ENCODE peak calls at places on chromosome 9, in four cellular contexts. A is HCT116, Q is HepG2, Y is K562. V is an unnamed sample.

GRCh38 chr9:98642661-98643312 is 65.9 kb downstream of the GABBR2 start:
- DNase-seq in A (no peak), Q (no peak), Y (no peak), V (no peak)

GRCh38 chr9:106960238-106960637 is 97.3 kb downstream of the ZNF462 start:
- DNase-seq in A (no peak), Q (no peak), Y (no peak), V (no peak)

GRCh38 chr9:112669326-112669725 is 48.6 kb downstream of the INIP start:
- DNase-seq in A (no peak), Q (no peak), Y (no peak), V (no peak)

GRCh38 chr9:36450110-36450732 is 50.2 kb upstream of the RNF38 start:
- DNase-seq in A (peak), Q (peak), Y (peak), V (no peak)

GRCh38 chr9:110994771-110995241 is 43.5 kb downstream of the LPAR1 start:
- DNase-seq in A (no peak), Q (no peak), Y (no peak), V (no peak)

GRCh38 chr9:19940808-19941207 is 152.0 kb upstream of the SLC24A2 start:
- DNase-seq in A (no peak), Q (no peak), Y (no peak), V (no peak)

GRCh38 chr9:82020341-82020740 is 31.8 kb downstream of the SPATA31D1 start:
- DNase-seq in A (no peak), Q (no peak), Y (no peak), V (no peak)

GRCh38 chr9:83473488-83473971 is 64.7 kb downstream of the FRMD3 start:
- DNase-seq in A (no peak), Q (no peak), Y (no peak), V (peak)

GRCh38 chr9:69176446-69177135 is 2.5 kb downstream of the TJP2 start:
- DNase-seq in A (no peak), Q (no peak), Y (no peak), V (no peak)

GRCh38 chr9:81303658-81304057 is 385.7 kb downstream of the TLE1 start:
- DNase-seq in A (no peak), Q (no peak), Y (no peak), V (no peak)

GRCh38 chr9:124776952-124777645 is at the start of gene OLFML2A:
- DNase-seq in A (no peak), Q (no peak), Y (peak), V (no peak)

GRCh38 chr9:82670000-82670399 is 392.9 kb downstream of the RASEF start:
- DNase-seq in A (no peak), Q (no peak), Y (no peak), V (no peak)

GRCh38 chr9:87850405-87850804 is 32.3 kb upstream of the SPATA31E1 start:
- DNase-seq in A (no peak), Q (no peak), Y (no peak), V (no peak)

GRCh38 chr9:98146101-98146991 is 27.3 kb upstream of the TRIM14 start:
- DNase-seq in A (no peak), Q (peak), Y (no peak), V (peak)

GRCh38 chr9:98790601-98791146 is 5.7 kb downstream of the ANKS6 start:
- DNase-seq in A (no peak), Q (no peak), Y (no peak), V (no peak)

GRCh38 chr9:83642784-83643183 is 19.8 kb downstream of the IDNK start:
- DNase-seq in A (no peak), Q (no peak), Y (no peak), V (no peak)

GRCh38 chr9:76891874-76892273 is 14.0 kb downstream of the PRUNE2 start:
- DNase-seq in A (no peak), Q (no peak), Y (no peak), V (no peak)

GRCh38 chr9:134243778-134244467 is 79.6 kb upstream of the RNU6ATAC start:
- DNase-seq in A (no peak), Q (no peak), Y (no peak), V (peak)

GRCh38 chr9:135343733-135344522 is 135.7 kb upstream of the PPP1R26 start:
- DNase-seq in A (peak), Q (peak), Y (peak), V (no peak)

GRCh38 chr9:25224309-25224708 is 453.9 kb downstream of the TUSC1 start:
- DNase-seq in A (no peak), Q (no peak), Y (no peak), V (no peak)

GRCh38 chr9:88339322-88339721 is 48.9 kb upstream of the SPIN1 start:
- DNase-seq in A (no peak), Q (no peak), Y (no peak), V (no peak)

GRCh38 chr9:124801356-124801755 is 24.4 kb downstream of the OLFML2A start:
- DNase-seq in A (no peak), Q (no peak), Y (no peak), V (no peak)

GRCh38 chr9:137968235-137968634 is 90.7 kb downstream of the CACNA1B start:
- DNase-seq in A (no peak), Q (no peak), Y (peak), V (no peak)

GRCh38 chr9:108478871-108479332 is 376.9 kb downstream of the ACTL7B start:
- DNase-seq in A (no peak), Q (peak), Y (no peak), V (peak)

DNA sequence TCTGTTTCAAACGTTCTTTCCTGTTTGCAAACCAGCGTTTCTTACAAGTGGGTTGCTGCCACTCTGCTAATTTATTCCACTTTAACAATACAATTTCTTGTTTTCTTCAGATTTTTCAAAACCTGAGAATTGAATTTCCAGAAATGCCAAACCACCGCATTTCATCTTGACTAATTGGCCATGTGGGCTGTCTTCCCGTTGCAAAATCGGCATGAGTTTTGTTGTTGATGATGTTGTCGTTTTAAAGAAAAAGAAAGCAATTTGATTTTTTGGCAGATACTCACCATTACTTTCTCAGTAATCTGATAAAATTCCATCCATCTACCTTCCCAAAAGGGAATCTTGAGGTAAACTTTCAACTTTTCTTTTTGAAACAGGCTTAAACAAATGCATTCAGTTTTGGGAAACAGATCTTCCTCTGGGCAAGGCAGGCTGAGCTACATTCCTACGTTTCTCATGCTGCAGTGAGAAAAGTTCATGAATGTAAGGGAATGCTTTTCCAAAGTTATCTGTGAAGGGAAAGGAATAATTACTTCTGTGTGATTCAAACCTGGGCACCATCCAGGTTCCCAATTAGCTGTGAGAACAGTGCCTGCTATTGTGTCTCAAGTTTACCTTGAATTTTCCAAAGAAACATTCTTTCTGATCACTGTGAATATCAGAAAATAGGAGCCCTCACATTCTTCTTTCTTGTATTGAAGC is 100.6 kb upstream of the TUT7 start:
- DNase-seq in A (no peak), Q (no peak), Y (no peak), V (no peak)
- TF ChIP-seq SP1 in A (no peak), Q (no peak), Y (no peak), V (no peak)

DNA sequence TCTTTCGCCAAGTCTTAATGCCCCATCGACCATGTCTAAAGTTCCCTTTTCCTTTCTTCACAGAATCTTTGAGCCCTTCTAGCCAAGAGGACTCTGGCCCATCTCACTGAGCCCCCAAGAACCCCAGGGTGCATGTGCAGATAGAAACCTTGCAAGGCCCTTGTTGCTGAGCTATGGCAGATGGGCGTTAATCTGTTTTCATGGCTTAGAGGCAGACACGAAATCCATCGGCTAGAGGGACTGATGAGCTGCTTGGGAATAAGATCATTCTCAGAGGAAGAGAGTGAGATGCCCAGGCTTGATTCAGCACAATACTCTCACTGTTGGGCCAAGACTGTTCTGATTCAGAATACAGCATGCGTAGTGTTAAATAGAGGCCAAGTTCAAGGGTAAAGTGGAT is 262.5 kb upstream of the C9orf72 start:
- DNase-seq in A (no peak), Q (no peak), Y (no peak), V (no peak)
- TF ChIP-seq ZBTB33 in A (no peak), Q (no peak), Y (no peak), V (no peak)

GRCh38 chr9:17318821-17319320 is 184.0 kb downstream of the CNTLN start:
- DNase-seq in A (no peak), Q (no peak), Y (no peak), V (no peak)
- TF ChIP-seq SP1 in A (no peak), Q (no peak), Y (no peak), V (no peak)

GRCh38 chr9:132557768-132558167 is 24.6 kb upstream of the BARHL1 start:
- DNase-seq in A (no peak), Q (no peak), Y (no peak), V (no peak)

GRCh38 chr9:132562313-132562588 is 20.2 kb upstream of the BARHL1 start:
- DNase-seq in A (no peak), Q (no peak), Y (no peak), V (no peak)

GRCh38 chr9:132559711-132560110 is 22.7 kb upstream of the BARHL1 start:
- DNase-seq in A (no peak), Q (no peak), Y (no peak), V (no peak)

GRCh38 chr9:132557159-132557558 is 25.2 kb upstream of the BARHL1 start:
- DNase-seq in A (no peak), Q (no peak), Y (no peak), V (no peak)

GRCh38 chr9:132560604-132561304 is 21.7 kb upstream of the BARHL1 start:
- DNase-seq in A (no peak), Q (no peak), Y (no peak), V (no peak)
- TF ChIP-seq ZBTB33 in A (no peak), Q (no peak), Y (no peak), V (no peak)

GRCh38 chr9:32550046-32550608 is 2.0 kb upstream of the SMIM27 start:
- DNase-seq in A (no peak), Q (no peak), Y (no peak), V (no peak)
- TF ChIP-seq SP1 in A (no peak), Q (no peak), Y (no peak), V (no peak)

DNA sequence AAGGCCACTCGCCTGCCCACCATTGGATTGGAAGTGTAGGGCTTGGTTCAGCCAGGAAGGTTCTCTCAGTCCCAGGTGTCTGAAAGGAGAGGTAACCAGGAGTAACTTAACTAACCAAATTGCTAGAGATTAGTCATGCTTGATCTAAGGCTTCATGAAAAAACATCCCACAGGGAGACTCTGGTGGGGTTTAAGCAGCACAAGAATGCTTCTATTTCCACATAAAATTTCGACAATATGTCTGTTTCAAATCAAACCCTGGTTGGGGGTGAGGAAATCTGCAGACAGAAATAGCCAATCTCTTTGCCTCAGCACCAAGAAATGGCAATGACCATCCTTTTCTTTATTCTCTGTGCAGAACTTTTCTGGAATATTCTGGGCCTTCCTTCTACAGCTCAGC is 175.0 kb downstream of the GADD45G start:
- DNase-seq in A (no peak), Q (no peak), Y (no peak), V (no peak)
- TF ChIP-seq ZBTB33 in A (no peak), Q (no peak), Y (no peak), V (no peak)

DNA sequence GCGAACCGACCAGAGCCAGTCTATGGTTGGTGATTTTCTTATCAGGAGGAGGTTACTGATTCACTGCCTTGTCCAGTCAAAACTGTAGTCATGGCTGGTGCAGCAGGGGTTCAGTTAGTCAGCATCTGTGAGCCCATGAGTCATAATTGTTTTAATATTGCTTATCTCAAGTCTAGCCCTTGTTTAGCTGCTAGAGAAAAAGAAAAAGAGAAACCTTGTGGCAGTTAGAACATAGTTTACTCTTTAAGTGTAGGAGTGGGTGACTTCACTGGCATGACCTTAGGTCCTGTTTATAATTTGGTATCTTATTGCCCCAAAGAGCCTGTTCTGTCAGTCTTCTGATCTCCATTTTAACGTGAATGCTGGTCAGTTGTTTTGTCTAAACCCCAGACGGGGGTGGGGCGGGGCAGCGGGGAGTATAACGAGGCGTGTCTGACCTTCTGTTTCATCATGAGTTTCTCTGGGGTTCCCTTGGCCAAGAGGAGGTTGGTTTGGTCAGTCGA is 76.9 kb upstream of the NFIL3 start:
- DNase-seq in A (peak), Q (no peak), Y (peak), V (no peak)
- TF ChIP-seq SP1 in A (no peak), Q (no peak), Y (no peak), V (no peak)

V was measured in GM12878.